ENCODE peak calls at places on chromosome 7, in four cellular contexts. Q, O, T and E are unnamed samples.

GRCh38 chr7:75772081-75773077 is at the start of gene CCL26:
- DNase-seq in Q (peak), O (peak), T (no peak), E (peak)

GRCh38 chr7:45067582-45067981 is 21.2 kb downstream of the NACAD start:
- DNase-seq in Q (no peak), O (no peak), T (no peak), E (no peak)

GRCh38 chr7:51593638-51594037 is 277.0 kb upstream of the COBL start:
- DNase-seq in Q (no peak), O (no peak), T (no peak), E (no peak)

GRCh38 chr7:78052112-78052511 is 253.5 kb downstream of the PHTF2 start:
- DNase-seq in Q (no peak), O (no peak), T (no peak), E (no peak)

GRCh38 chr7:66301737-66302136 is 96.6 kb downstream of the TPST1 start:
- DNase-seq in Q (no peak), O (no peak), T (no peak), E (no peak)

GRCh38 chr7:31327071-31327470 is 13.5 kb downstream of the NEUROD6 start:
- DNase-seq in Q (peak), O (no peak), T (no peak), E (peak)

GRCh38 chr7:1024331-1024761 is 20.0 kb upstream of the GPR146 start:
- DNase-seq in Q (no peak), O (peak), T (peak), E (no peak)

GRCh38 chr7:45187089-45187945 is 29.7 kb downstream of the RAMP3 start:
- DNase-seq in Q (no peak), O (no peak), T (no peak), E (no peak)

GRCh38 chr7:131688738-131689661 is 132.6 kb upstream of the PODXL start:
- DNase-seq in Q (peak), O (peak), T (no peak), E (peak)

GRCh38 chr7:17546206-17546998 is 247.9 kb downstream of the AHR start:
- DNase-seq in Q (peak), O (no peak), T (no peak), E (no peak)

GRCh38 chr7:141558544-141559183 is 7.5 kb downstream of the AGK start:
- DNase-seq in Q (peak), O (no peak), T (no peak), E (no peak)

GRCh38 chr7:90244909-90245841 is at the start of gene CFAP69:
- DNase-seq in Q (peak), O (peak), T (peak), E (peak)

GRCh38 chr7:105623378-105623777 is 42.1 kb upstream of the EFCAB10 start:
- DNase-seq in Q (no peak), O (no peak), T (no peak), E (no peak)

GRCh38 chr7:28853834-28854749 is 104.0 kb downstream of the TRIL start:
- DNase-seq in Q (peak), O (peak), T (peak), E (peak)

GRCh38 chr7:80018941-80019808 is 115.5 kb upstream of the GNAI1 start:
- DNase-seq in Q (peak), O (peak), T (no peak), E (peak)

GRCh38 chr7:112205348-112206237 is 606 bp downstream of the DOCK4 start:
- DNase-seq in Q (peak), O (peak), T (peak), E (peak)

GRCh38 chr7:159022238-159022993 is 122.3 kb downstream of the VIPR2 start:
- DNase-seq in Q (no peak), O (no peak), T (peak), E (no peak)

GRCh38 chr7:137932881-137933269 is 69.0 kb downstream of the CREB3L2 start:
- DNase-seq in Q (peak), O (no peak), T (no peak), E (no peak)

GRCh38 chr7:128811631-128812430 is 18.4 kb upstream of the FLNC start:
- DNase-seq in Q (no peak), O (no peak), T (no peak), E (no peak)

GRCh38 chr7:93890041-93890463 is 501 bp downstream of the TFPI2 start:
- DNase-seq in Q (peak), O (no peak), T (no peak), E (no peak)

GRCh38 chr7:30254248-30254647 is 30.1 kb upstream of the ZNRF2 start:
- DNase-seq in Q (no peak), O (no peak), T (no peak), E (no peak)

GRCh38 chr7:141585592-141586510 is 34.6 kb downstream of the AGK start:
- DNase-seq in Q (peak), O (no peak), T (no peak), E (peak)

GRCh38 chr7:39468841-39469240 is 97.4 kb upstream of the YAE1 start:
- DNase-seq in Q (no peak), O (no peak), T (no peak), E (no peak)

GRCh38 chr7:39463252-39463651 is 103.0 kb upstream of the YAE1 start:
- DNase-seq in Q (no peak), O (no peak), T (no peak), E (no peak)

GRCh38 chr7:39461263-39461662 is 104.9 kb upstream of the YAE1 start:
- DNase-seq in Q (no peak), O (no peak), T (no peak), E (no peak)

GRCh38 chr7:39464350-39465054 is 101.7 kb upstream of the YAE1 start:
- DNase-seq in Q (no peak), O (no peak), T (no peak), E (no peak)

GRCh38 chr7:39465055-39465929 is 100.9 kb upstream of the YAE1 start:
- DNase-seq in Q (peak), O (no peak), T (no peak), E (peak)
- H3K4me3 ChIP-seq in Q (no peak), O (peak), T (no peak), E (no peak)

GRCh38 chr7:151875862-151876111 is 1.1 kb downstream of the PRKAG2 start:
- DNase-seq in Q (no peak), O (no peak), T (no peak), E (no peak)

GRCh38 chr7:151873402-151873965 is 3.4 kb downstream of the PRKAG2 start:
- DNase-seq in Q (no peak), O (no peak), T (peak), E (no peak)

GRCh38 chr7:151876899-151877777 is at the start of gene PRKAG2:
- DNase-seq in Q (no peak), O (peak), T (peak), E (peak)

GRCh38 chr7:151877911-151878835 is 1.3 kb upstream of the PRKAG2 start:
- DNase-seq in Q (no peak), O (no peak), T (peak), E (no peak)

DNA sequence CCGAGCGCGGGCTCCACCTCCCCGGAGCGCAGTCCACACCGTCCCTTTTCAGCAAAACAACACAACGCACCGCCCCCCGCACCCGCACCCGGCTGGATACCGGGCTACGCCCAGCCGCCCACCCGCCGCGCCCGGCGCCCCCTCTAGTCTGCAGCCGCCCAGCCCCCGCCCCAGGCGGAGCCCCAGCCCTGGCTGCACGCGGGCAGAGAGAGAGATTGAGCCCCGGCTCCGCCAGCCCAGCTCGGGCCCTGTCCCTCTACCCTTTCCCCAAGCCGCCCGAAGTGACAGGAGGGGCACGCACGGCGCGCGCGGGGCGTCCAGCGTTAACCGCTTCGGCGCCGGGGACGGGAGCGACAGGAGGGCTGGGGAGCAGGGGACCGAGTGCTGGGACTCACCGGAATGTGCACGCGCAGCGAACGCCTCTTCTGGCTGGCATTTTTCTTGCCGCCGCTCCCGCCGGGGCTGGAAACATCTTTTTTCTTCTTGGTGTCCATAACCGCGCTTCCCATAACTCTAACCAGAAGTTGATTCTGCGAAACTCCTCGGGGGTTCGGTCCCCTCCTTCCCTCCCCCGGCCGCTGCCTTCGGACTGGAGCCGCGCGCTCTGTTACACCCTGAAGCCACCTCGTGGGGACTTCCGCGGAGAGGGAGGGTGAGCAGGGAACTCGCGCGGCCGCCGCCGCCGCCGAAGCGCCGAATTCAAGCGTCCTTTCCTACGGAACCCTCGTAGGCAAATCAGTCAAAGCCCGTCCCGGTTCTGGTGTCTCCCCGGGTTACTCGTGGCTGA is 610 bp downstream of the PRKAG2 start:
- DNase-seq in Q (no peak), O (peak), T (peak), E (peak)
- H3K4me3 ChIP-seq in Q (peak), O (peak), T (peak), E (peak)

GRCh38 chr7:100835903-100836811 is 8.8 kb upstream of the EPHB4 start:
- DNase-seq in Q (no peak), O (peak), T (peak), E (no peak)
- H3K4me3 ChIP-seq in Q (no peak), O (no peak), T (no peak), E (no peak)

GRCh38 chr7:2521341-2521745 is 1.8 kb downstream of the LFNG start:
- DNase-seq in Q (no peak), O (no peak), T (no peak), E (no peak)

GRCh38 chr7:2519119-2519930 is at the start of gene LFNG:
- DNase-seq in Q (peak), O (peak), T (peak), E (peak)

GRCh38 chr7:2520131-2520807 is 695 bp downstream of the LFNG start:
- DNase-seq in Q (no peak), O (peak), T (peak), E (peak)

GRCh38 chr7:2521952-2522591 is 2.5 kb downstream of the LFNG start:
- DNase-seq in Q (no peak), O (peak), T (peak), E (no peak)

GRCh38 chr7:2520808-2521146 is 1.2 kb downstream of the LFNG start:
- DNase-seq in Q (no peak), O (no peak), T (no peak), E (no peak)
- H3K4me3 ChIP-seq in Q (no peak), O (peak), T (peak), E (peak)

DNA sequence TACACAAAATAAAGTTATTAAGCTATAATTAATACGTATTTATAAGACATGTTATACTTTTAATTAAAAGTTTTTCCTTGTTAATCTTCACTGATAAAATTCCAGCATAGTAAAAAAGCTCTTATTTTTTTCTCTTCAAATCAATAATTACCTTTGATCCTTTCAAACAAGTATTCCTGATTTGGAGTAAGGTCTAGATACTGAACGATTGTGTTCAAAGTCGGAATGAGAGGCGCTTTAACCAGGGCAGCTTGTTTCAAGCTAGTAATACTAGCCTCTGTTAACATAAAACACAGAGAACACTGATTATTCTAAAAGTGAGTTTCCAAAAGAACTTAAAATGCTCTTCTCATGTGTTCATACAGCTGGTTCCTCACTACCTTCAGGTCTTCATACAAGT is 27.0 kb downstream of the TMEM209 start:
- DNase-seq in Q (no peak), O (no peak), T (no peak), E (no peak)
- H3K4me3 ChIP-seq in Q (no peak), O (no peak), T (no peak), E (no peak)